ENCODE peak calls at places on chromosomes 11 and 22, in nine cellular contexts. P is kidney epithelial cell; W is stimulated activated CD8-positive, alpha-beta memory T cell treated with anti-CD3 and anti-CD28 coated beads, Interleukin-4, amount 100 ng/mL, for 4 hours; L is ELF-1; S is stimulated activated CD4-positive, alpha-beta T cell treated with anti-CD3 and anti-CD28 coated beads, Interleukin-4, amount 100 ng/mL, for 24 hours; O is EL; Q is iPS-NIHi11; G is stimulated activated naive CD8-positive, alpha-beta T cell treated with anti-CD3 and anti-CD28 coated beads, Interleukin-15, Interleukin-2, amounts not matched to agents 100 U/mL and 50 U/mL, for 24 hours; M is neural crest cell. T is an unnamed sample.

GRCh38 chr11:61832758-61833157 is 4.7 kb downstream of the FADS2 start:
- DNase-seq in P (no peak), W (no peak), L (no peak), S (no peak), O (no peak), Q (no peak), G (no peak), M (no peak), T (peak)

GRCh38 chr11:131178020-131178419 is 192.4 kb upstream of the NTM start:
- DNase-seq in P (no peak), W (no peak), L (no peak), S (no peak), O (no peak), Q (no peak), G (no peak), M (no peak), T (no peak)

GRCh38 chr11:35250631-35251030 is 111.7 kb downstream of the CD44 start:
- DNase-seq in P (no peak), W (no peak), L (no peak), S (no peak), O (no peak), Q (no peak), G (no peak), M (no peak), T (no peak)

GRCh38 chr11:68889948-68890446 is 13.6 kb downstream of the MRPL21 start:
- DNase-seq in P (no peak), W (no peak), L (peak), S (no peak), O (peak), Q (peak), G (peak), M (peak), T (no peak)

GRCh38 chr22:23240639-23241389 is 60.5 kb downstream of the BCR start:
- DNase-seq in P (no peak), W (no peak), L (peak), S (peak), O (no peak), Q (no peak), G (peak), M (no peak), T (peak)

GRCh38 chr11:36501236-36501635 is 8.8 kb downstream of the TRAF6 start:
- DNase-seq in P (no peak), W (no peak), L (no peak), S (no peak), O (no peak), Q (no peak), G (no peak), M (no peak), T (no peak)

GRCh38 chr11:123449436-123449835 is 19.4 kb downstream of the GRAMD1B start:
- DNase-seq in P (no peak), W (no peak), L (no peak), S (no peak), O (no peak), Q (no peak), G (no peak), M (no peak), T (no peak)

GRCh38 chr11:3156661-3157311 is 8.3 kb downstream of the OSBPL5 start:
- DNase-seq in P (no peak), W (no peak), L (no peak), S (no peak), O (no peak), Q (no peak), G (no peak), M (no peak), T (peak)

GRCh38 chr11:12177739-12178338 is 67.4 kb downstream of the MICAL2 start:
- DNase-seq in P (no peak), W (no peak), L (no peak), S (no peak), O (peak), Q (no peak), G (peak), M (no peak), T (no peak)

GRCh38 chr11:64650923-64651523 is 60.0 kb downstream of the SLC22A12 start:
- DNase-seq in P (no peak), W (no peak), L (peak), S (no peak), O (peak), Q (peak), G (no peak), M (no peak), T (no peak)

GRCh38 chr22:19179472-19180048 is 1.0 kb upstream of the SLC25A1 start:
- DNase-seq in P (peak), W (no peak), L (peak), S (peak), O (peak), Q (peak), G (peak), M (peak), T (peak)

GRCh38 chr22:46129390-46130041 is 20.8 kb upstream of the PPARA start:
- DNase-seq in P (no peak), W (no peak), L (no peak), S (no peak), O (no peak), Q (no peak), G (no peak), M (no peak), T (no peak)

GRCh38 chr11:120675171-120675570 is 163.6 kb downstream of the GRIK4 start:
- DNase-seq in P (no peak), W (no peak), L (no peak), S (no peak), O (no peak), Q (no peak), G (no peak), M (no peak), T (no peak)

GRCh38 chr22:48653306-48653705 is 1174.4 kb downstream of the BRD1 start:
- DNase-seq in P (no peak), W (no peak), L (no peak), S (no peak), O (no peak), Q (no peak), G (no peak), M (no peak), T (no peak)

GRCh38 chr11:77121876-77122575 is 6.0 kb upstream of the MYO7A start:
- DNase-seq in P (no peak), W (no peak), L (no peak), S (no peak), O (no peak), Q (no peak), G (no peak), M (no peak), T (no peak)

GRCh38 chr22:30224161-30224857 is 22.2 kb downstream of the LIF start:
- DNase-seq in P (no peak), W (no peak), L (peak), S (no peak), O (peak), Q (no peak), G (no peak), M (no peak), T (no peak)

GRCh38 chr22:25402501-25403283 is 161.8 kb upstream of the GRK3 start:
- DNase-seq in P (no peak), W (no peak), L (no peak), S (no peak), O (peak), Q (no peak), G (no peak), M (no peak), T (no peak)

GRCh38 chr11:8098361-8098760 is 17.4 kb downstream of the TUB start:
- DNase-seq in P (no peak), W (no peak), L (no peak), S (no peak), O (peak), Q (no peak), G (no peak), M (no peak), T (no peak)